ENCODE peak calls at places on chromosomes 12 and 14, in five cellular contexts. U, C, L, S and W are unnamed samples. For H3K27me3, the result is how much of the 10 kb centered on the place peaks cover.

GRCh38 chr14:54759982-54760585 is 142.5 kb downstream of the GCH1 start:
- DNase-seq in U (no peak), C (no peak), L (no peak), S (no peak), W (no peak)

GRCh38 chr12:5997260-5997659 is 52.2 kb upstream of the ANO2 start:
- DNase-seq in U (no peak), C (no peak), L (no peak), S (no peak), W (no peak)

GRCh38 chr14:75333523-75334190 is 55.0 kb downstream of the FOS start:
- DNase-seq in U (no peak), C (no peak), L (no peak), S (no peak), W (no peak)

GRCh38 chr14:90060965-90061848 is 587 bp upstream of the KCNK13 start:
- DNase-seq in U (no peak), C (no peak), L (no peak), S (no peak), W (peak)

GRCh38 chr12:57829025-57829777 is 10.7 kb upstream of the AVIL start:
- DNase-seq in U (no peak), C (no peak), L (no peak), S (no peak), W (no peak)

GRCh38 chr14:51821822-51822221 is 38.6 kb upstream of the GNG2 start:
- DNase-seq in U (no peak), C (no peak), L (no peak), S (no peak), W (no peak)

GRCh38 chr12:123388948-123389559 is 5.1 kb downstream of the KMT5A start:
- DNase-seq in U (no peak), C (no peak), L (no peak), S (no peak), W (peak)

GRCh38 chr14:93036652-93037341 is 78.9 kb downstream of the ITPK1 start:
- DNase-seq in U (no peak), C (peak), L (no peak), S (no peak), W (no peak)

GRCh38 chr12:29158364-29158763 is 9.3 kb downstream of the FAR2 start:
- DNase-seq in U (no peak), C (no peak), L (no peak), S (no peak), W (no peak)

GRCh38 chr14:100546051-100546443 is 41.2 kb downstream of the BEGAIN start:
- DNase-seq in U (no peak), C (no peak), L (no peak), S (peak), W (no peak)

GRCh38 chr12:59643576-59643975 is 47.7 kb downstream of the SLC16A7 start:
- DNase-seq in U (no peak), C (no peak), L (no peak), S (no peak), W (no peak)

GRCh38 chr12:43482311-43483085 is 69.5 kb downstream of the ADAMTS20 start:
- DNase-seq in U (no peak), C (no peak), L (no peak), S (no peak), W (no peak)

GRCh38 chr14:42806909-42807315 is 1200.2 kb downstream of the LRFN5 start:
- DNase-seq in U (no peak), C (no peak), L (no peak), S (no peak), W (no peak)

GRCh38 chr12:111055181-111055880 is 135.0 kb upstream of the MYL2 start:
- DNase-seq in U (no peak), C (no peak), L (no peak), S (no peak), W (no peak)

GRCh38 chr12:46963977-46964376 is 115.4 kb upstream of the PCED1B start:
- DNase-seq in U (no peak), C (no peak), L (no peak), S (no peak), W (no peak)

GRCh38 chr12:337039-337438 is 52.1 kb downstream of the KDM5A start:
- DNase-seq in U (no peak), C (no peak), L (no peak), S (no peak), W (no peak)

GRCh38 chr12:123089631-123090353 is 61.1 kb downstream of the PITPNM2 start:
- DNase-seq in U (no peak), C (no peak), L (no peak), S (no peak), W (no peak)

GRCh38 chr14:64569108-64570045 is 19.6 kb downstream of the PPP1R36 start:
- DNase-seq in U (no peak), C (peak), L (no peak), S (peak), W (no peak)

GRCh38 chr12:98180603-98181002 is 334.8 kb upstream of the TMPO start:
- DNase-seq in U (no peak), C (no peak), L (no peak), S (no peak), W (no peak)

GRCh38 chr12:68081561-68081960 is 78.0 kb downstream of the IFNG start:
- DNase-seq in U (no peak), C (no peak), L (no peak), S (no peak), W (no peak)
- H3K27me3 ChIP-seq in U (under half), C (under half), L (under half), S (under half), W (under half)

GRCh38 chr12:132397152-132397933 is 68.0 kb upstream of the GALNT9 start:
- DNase-seq in U (no peak), C (no peak), L (no peak), S (no peak), W (no peak)

GRCh38 chr12:132399092-132400010 is 70.0 kb upstream of the GALNT9 start:
- DNase-seq in U (no peak), C (no peak), L (no peak), S (no peak), W (no peak)

GRCh38 chr12:132400011-132400641 is 70.7 kb upstream of the GALNT9 start:
- DNase-seq in U (no peak), C (no peak), L (no peak), S (no peak), W (no peak)

GRCh38 chr12:132397934-132398385 is 68.6 kb upstream of the GALNT9 start:
- DNase-seq in U (no peak), C (no peak), L (no peak), S (no peak), W (no peak)

GRCh38 chr12:132398386-132398991 is 69.1 kb upstream of the GALNT9 start:
- DNase-seq in U (no peak), C (no peak), L (no peak), S (no peak), W (no peak)
- H3K27me3 ChIP-seq in U (half or more), C (under half), L (under half), S (half or more), W (half or more)

DNA sequence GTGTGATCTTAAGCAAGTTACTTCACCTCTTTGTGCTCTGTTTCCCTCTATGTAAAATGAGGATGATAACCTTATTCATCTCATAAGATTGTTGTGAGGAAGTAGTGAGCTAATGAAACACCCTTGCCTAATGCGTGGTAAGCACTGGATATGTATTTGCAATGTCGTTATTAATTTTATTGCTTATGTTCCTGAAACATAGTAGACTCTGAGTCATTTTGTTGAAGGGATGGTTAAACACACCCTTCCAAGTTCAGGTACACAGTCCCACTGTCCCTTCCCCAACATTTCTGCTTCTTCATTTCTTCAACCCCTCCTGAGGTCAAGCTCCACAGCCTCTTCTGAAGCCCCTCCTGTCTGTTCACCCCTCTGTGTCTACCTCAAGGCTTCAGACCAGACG is 40.2 kb upstream of the FAM222A start:
- DNase-seq in U (no peak), C (no peak), L (no peak), S (no peak), W (no peak)
- H3K27me3 ChIP-seq in U (under half), C (under half), L (under half), S (under half), W (under half)

GRCh38 chr12:11105546-11105945 is 13.4 kb upstream of the TAS2R43 start:
- DNase-seq in U (no peak), C (no peak), L (no peak), S (no peak), W (no peak)
- H3K27me3 ChIP-seq in U (under half), C (under half), L (under half), S (under half), W (under half)

GRCh38 chr14:73728106-73729014 is 14.2 kb upstream of the PNMA1 start:
- DNase-seq in U (peak), C (peak), L (peak), S (peak), W (peak)

GRCh38 chr14:73727181-73727580 is 13.0 kb upstream of the PNMA1 start:
- DNase-seq in U (no peak), C (no peak), L (no peak), S (no peak), W (no peak)

GRCh38 chr14:73729556-73730265 is 15.5 kb upstream of the PNMA1 start:
- DNase-seq in U (no peak), C (no peak), L (no peak), S (no peak), W (no peak)

GRCh38 chr14:73731111-73731510 is 16.9 kb upstream of the PNMA1 start:
- DNase-seq in U (no peak), C (no peak), L (no peak), S (no peak), W (no peak)

DNA sequence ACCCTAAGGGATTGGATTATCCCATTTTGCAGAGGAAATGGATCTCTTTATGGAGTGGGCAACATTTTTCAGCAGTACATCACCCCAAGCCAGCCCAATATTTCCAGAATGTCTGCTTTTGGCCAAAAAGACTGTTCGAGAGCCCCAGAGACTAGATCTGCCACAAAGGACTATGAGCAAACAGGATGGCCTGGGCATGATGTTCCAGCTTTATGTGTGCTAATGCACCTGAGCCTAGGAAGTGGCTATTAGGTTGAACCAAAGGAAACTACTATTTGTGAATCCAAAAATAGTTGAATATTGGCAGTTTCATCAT is 14.8 kb upstream of the PNMA1 start:
- DNase-seq in U (no peak), C (no peak), L (no peak), S (no peak), W (no peak)
- H3K27me3 ChIP-seq in U (under half), C (under half), L (under half), S (under half), W (under half)